ENCODE peak calls at places on chromosomes 5 and 9, in four cellular contexts. X, R, V and J are unnamed samples.

GRCh38 chr9:37903581-37903830 is 421 bp downstream of the SLC25A51 start:
- DNase-seq in V (no peak), R (peak; percentile 44), X (no peak), J (no peak)

GRCh38 chr9:69470186-69470977 is 145.4 kb downstream of the ENTREP1 start:
- DNase-seq in V (no peak), R (no peak), X (no peak), J (no peak)

GRCh38 chr5:169803077-169803981 is 166.3 kb downstream of the DOCK2 start:
- DNase-seq in V (peak; percentile 97), X (peak; percentile 98), R (peak; percentile 69), J (no peak)

GRCh38 chr5:15995206-15996052 is 184.2 kb downstream of the MARCHF11 start:
- DNase-seq in V (peak; percentile 20), R (peak; percentile 56), X (peak; percentile 62), J (no peak)

GRCh38 chr5:127870914-127871313 is 167.7 kb downstream of the CCDC192 start:
- DNase-seq in X (peak; percentile 83), V (no peak), R (peak; percentile 53), J (no peak)

GRCh38 chr9:137129456-137130175 is 9.3 kb upstream of the GRIN1 start:
- DNase-seq in R (peak; percentile 91), V (peak; percentile 64), X (peak; percentile 93), J (peak; percentile 96)

GRCh38 chr9:137027369-137028012 is 546 bp downstream of the ABCA2 start:
- DNase-seq in R (no peak), X (no peak), V (no peak), J (no peak)

GRCh38 chr9:127731938-127732337 is 3.2 kb downstream of the TOR2A start:
- DNase-seq in X (no peak), R (no peak), V (no peak), J (no peak)

GRCh38 chr5:35229076-35230042 is 928 bp downstream of the PRLR start:
- DNase-seq in V (no peak), X (no peak), R (peak; percentile 69), J (no peak)

GRCh38 chr9:137464291-137464999 is 5.3 kb upstream of the NSMF start:
- DNase-seq in X (no peak), R (no peak), V (no peak), J (no peak)

GRCh38 chr5:174145821-174146220 is 100.3 kb downstream of the NSG2 start:
- DNase-seq in V (no peak), X (peak; percentile 3), R (peak; percentile 40), J (no peak)

GRCh38 chr5:98170994-98171393 is 602.5 kb upstream of the RGMB start:
- DNase-seq in R (no peak), X (no peak), V (no peak), J (no peak)

GRCh38 chr9:4339357-4339756 is 39.5 kb upstream of the GLIS3 start:
- DNase-seq in X (peak; percentile 90), V (peak; percentile 63), R (peak; percentile 90), J (no peak)

GRCh38 chr9:87445646-87446045 is 52.0 kb upstream of the DAPK1 start:
- DNase-seq in X (peak; percentile 51), V (no peak), R (peak; percentile 28), J (no peak)

GRCh38 chr5:3602713-3603502 is 7.3 kb downstream of the IRX1 start:
- DNase-seq in V (no peak), R (no peak), X (peak; percentile 17), J (no peak)

GRCh38 chr5:94884294-94884693 is 265.8 kb downstream of the SLF1 start:
- DNase-seq in V (no peak), R (no peak), X (peak; percentile 11), J (no peak)

GRCh38 chr5:16464664-16465543 is 696 bp downstream of the ZNF622 start:
- DNase-seq in V (no peak), R (no peak), X (no peak), J (peak; percentile 86)

GRCh38 chr9:73269430-73270101 is 117.9 kb downstream of the ANXA1 start:
- DNase-seq in X (peak; percentile 50), V (no peak), R (peak; percentile 44), J (no peak)

GRCh38 chr9:4573176-4573575 is 82.9 kb downstream of the SLC1A1 start:
- DNase-seq in X (no peak), R (no peak), V (no peak), J (no peak)

GRCh38 chr5:128881609-128882008 is 83.7 kb upstream of the SLC27A6 start:
- DNase-seq in R (no peak), V (no peak), X (no peak), J (no peak)

GRCh38 chr5:80231243-80231642 is 24.6 kb downstream of the SERINC5 start:
- DNase-seq in R (no peak), X (peak; percentile 27), V (peak; percentile 44), J (no peak)

GRCh38 chr9:117407436-117408022 is 7.3 kb downstream of the ASTN2 start:
- DNase-seq in R (no peak), V (no peak), X (no peak), J (no peak)

GRCh38 chr9:106587021-106587420 is 275.9 kb upstream of the ZNF462 start:
- DNase-seq in V (no peak), R (peak; percentile 50), X (no peak), J (no peak)

GRCh38 chr5:81601912-81602311 is 149.0 kb downstream of the SSBP2 start:
- DNase-seq in V (no peak), R (peak; percentile 18), X (peak; percentile 37), J (no peak)

GRCh38 chr5:160253441-160253840 is 24.1 kb downstream of the FABP6 start:
- DNase-seq in R (no peak), X (no peak), V (no peak), J (no peak)

GRCh38 chr5:120454094-120454798 is 9.9 kb upstream of the PRR16 start:
- DNase-seq in V (peak; percentile 78), X (peak; percentile 93), R (peak; percentile 77), J (no peak)

GRCh38 chr9:17330097-17330496 is 195.3 kb downstream of the CNTLN start:
- DNase-seq in R (peak; percentile 4), V (no peak), X (no peak), J (no peak)

GRCh38 chr5:113112435-113112834 is 135.8 kb downstream of the DCP2 start:
- DNase-seq in V (no peak), R (peak; percentile 88), X (peak; percentile 79), J (no peak)

GRCh38 chr5:181138258-181138657 is 7.3 kb upstream of the OR2V1 start:
- DNase-seq in R (peak; percentile 13), V (no peak), X (no peak), J (no peak)

GRCh38 chr5:18970000-18970399 is 1018.0 kb downstream of the CDH18 start:
- DNase-seq in X (no peak), R (no peak), V (no peak), J (no peak)

GRCh38 chr5:141716009-141716408 is 34.0 kb upstream of the ARAP3 start:
- DNase-seq in R (peak; percentile 92), X (no peak), V (no peak), J (no peak)

GRCh38 chr5:160021818-160022446 is 13.0 kb downstream of the TTC1 start:
- DNase-seq in R (peak; percentile 81), V (peak; percentile 27), X (peak; percentile 79), J (no peak)

GRCh38 chr5:75281716-75282465 is 45.2 kb upstream of the ANKRD31 start:
- DNase-seq in V (no peak), R (peak; percentile 10), X (no peak), J (no peak)

GRCh38 chr9:121975801-121976277 is 117.3 kb downstream of the TTLL11 start:
- DNase-seq in X (no peak), R (no peak), V (no peak), J (no peak)

GRCh38 chr5:392431-392988 is 50.5 kb upstream of the EXOC3 start:
- DNase-seq in V (no peak), R (no peak), X (no peak), J (peak; percentile 48)

GRCh38 chr5:10534491-10535236 is 29.2 kb upstream of the ANKRD33B start:
- DNase-seq in X (no peak), R (no peak), V (no peak), J (peak; percentile 25)
- TF ChIP-seq CTCF in X (no peak), R (no peak), V (no peak), J (no peak)

DNA sequence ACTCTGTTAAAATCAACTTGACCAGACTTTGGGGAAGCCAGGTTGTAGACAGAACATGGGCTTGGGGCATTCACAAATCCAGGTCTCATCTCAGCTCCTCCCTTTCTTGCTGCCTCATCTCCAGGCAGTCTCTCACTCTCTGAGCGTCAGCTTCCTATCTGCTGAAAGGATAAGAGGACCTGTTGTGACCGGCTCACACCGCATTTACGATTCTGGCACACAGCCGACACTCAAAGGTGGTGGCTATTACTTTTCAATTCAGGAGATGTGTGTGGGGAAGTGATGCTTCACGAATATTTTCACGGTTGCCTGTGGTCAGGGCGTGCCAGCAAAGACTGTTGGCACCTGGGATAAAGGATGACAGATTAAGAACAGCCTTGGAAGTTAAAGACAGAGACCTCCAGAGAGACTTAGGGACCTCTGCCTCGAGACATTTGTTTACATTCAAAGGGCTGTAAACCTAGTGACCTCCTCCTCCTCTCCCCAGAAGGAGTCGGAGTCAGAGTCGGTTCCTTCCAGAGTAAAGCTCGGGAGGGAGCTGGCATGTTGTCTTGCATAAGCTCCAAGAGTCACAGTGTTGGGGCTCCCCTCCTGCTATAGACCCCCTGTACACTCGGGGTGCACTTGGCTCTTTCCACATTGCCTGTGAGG is 83.2 kb downstream of the AK8 start:
- DNase-seq in X (no peak), R (peak; percentile 31), V (no peak), J (no peak)
- TF ChIP-seq CTCF in X (no peak), R (no peak), V (no peak), J (no peak)

DNA sequence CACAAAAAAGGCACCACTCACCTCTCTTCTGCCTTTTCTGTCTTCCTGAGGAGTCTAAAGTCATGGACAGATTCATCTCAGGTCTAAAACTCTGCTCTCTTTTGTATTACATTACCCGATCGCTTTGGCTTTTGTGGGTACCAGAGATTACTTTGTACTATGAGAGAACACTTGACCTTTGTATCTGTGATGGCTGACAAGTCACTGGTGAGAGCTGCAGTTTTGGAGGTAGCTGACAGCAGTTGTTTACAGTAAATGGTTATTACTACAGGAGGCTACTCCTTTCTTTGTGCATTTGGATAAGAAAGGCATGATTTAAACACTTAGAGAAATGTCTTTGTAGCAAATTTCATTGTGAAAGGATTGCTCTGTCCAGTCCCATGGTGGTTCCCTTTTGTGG is 307.3 kb downstream of the FBXL17 start:
- DNase-seq in X (no peak), R (no peak), V (no peak), J (no peak)
- TF ChIP-seq CTCF in X (no peak), R (no peak), V (no peak), J (no peak)

DNA sequence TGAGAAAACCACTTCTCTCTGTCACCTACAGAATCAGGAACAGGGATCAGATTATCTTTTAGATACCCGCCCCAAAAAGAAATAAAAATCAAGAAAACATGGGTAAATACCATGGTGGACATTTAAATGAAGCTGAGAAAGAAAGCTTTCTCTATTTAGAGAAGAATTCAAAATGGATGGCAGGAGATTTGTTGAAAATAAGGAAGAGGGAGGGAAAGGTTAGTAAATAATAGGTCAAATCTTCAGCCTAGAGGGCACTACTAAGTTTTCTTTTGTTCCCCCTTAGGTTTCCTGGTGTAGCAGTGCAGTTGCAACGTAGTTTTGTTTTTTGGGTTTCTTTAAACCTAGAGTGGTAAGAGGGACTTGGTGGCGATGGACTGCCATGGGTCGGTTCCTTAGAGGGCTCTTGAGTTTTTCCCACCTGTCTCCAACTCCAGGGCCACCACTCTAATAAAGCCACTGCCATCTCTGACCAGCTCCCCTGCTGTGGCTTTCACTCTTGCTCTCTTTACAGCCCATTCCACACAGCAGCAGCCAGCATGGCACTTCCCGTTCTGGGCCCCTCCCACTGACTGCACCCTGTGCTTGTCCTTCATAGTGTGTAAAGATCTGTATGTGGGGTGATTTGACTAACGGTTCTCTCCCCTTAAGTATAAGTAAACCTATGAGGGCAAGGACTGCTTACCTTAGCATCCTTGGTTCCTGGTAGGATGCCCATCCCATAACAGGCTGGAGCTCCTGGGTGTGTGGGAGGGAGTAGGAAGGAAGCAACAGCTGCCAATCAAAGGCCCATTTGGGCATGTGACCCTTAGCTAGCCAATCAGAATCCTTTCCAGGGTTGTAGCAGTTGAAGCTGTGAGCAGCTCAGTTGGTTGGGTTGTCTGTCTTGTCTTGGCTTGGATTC is 118.3 kb downstream of the SLC1A3 start:
- DNase-seq in V (no peak), R (no peak), X (no peak), J (no peak)
- TF ChIP-seq CTCF in V (no peak), R (no peak), X (no peak), J (no peak)

GRCh38 chr5:137695651-137696428 is 40.0 kb downstream of the KLHL3 start:
- DNase-seq in V (no peak), R (no peak), X (peak; percentile 17), J (no peak)
- TF ChIP-seq CTCF in V (no peak), R (no peak), X (no peak), J (no peak)